ENCODE peak calls at places on chromosomes 13 and 19, in five cellular contexts. One of them, this sample, is unnamed.
A peak's percentile ranks its signal among the peaks of the same experiment; 100 is the strongest.

GRCh38 chr13:32040052-32040642 is 8.6 kb downstream of the FRY start:
- DNase-seq in psoas muscle: no peak
- DNase-seq in D721Med: no peak
- DNase-seq in CD4-positive, alpha-beta T cell: no peak
- DNase-seq in GM12864: no peak
- DNase-seq in this sample: no peak

GRCh38 chr13:30299746-30300145 is 7.6 kb downstream of the KATNAL1 start:
- DNase-seq in CD4-positive, alpha-beta T cell: no peak
- DNase-seq in psoas muscle: no peak
- DNase-seq in GM12864: no peak
- DNase-seq in D721Med: no peak
- DNase-seq in this sample: no peak

GRCh38 chr19:31149306-31149975 is 199.8 kb downstream of the TSHZ3 start:
- DNase-seq in CD4-positive, alpha-beta T cell: no peak
- DNase-seq in D721Med: peak; percentile 40
- DNase-seq in psoas muscle: no peak
- DNase-seq in GM12864: no peak
- DNase-seq in this sample: no peak

GRCh38 chr13:90683711-90684131 is 663.8 kb upstream of the MIR17HG start:
- DNase-seq in D721Med: no peak
- DNase-seq in GM12864: no peak
- DNase-seq in CD4-positive, alpha-beta T cell: no peak
- DNase-seq in psoas muscle: no peak
- DNase-seq in this sample: no peak

GRCh38 chr19:28294395-28294794 is 918.6 kb downstream of the UQCRFS1 start:
- DNase-seq in D721Med: no peak
- DNase-seq in psoas muscle: no peak
- DNase-seq in CD4-positive, alpha-beta T cell: no peak
- DNase-seq in GM12864: no peak
- DNase-seq in this sample: no peak

GRCh38 chr13:93672996-93673395 is 446.4 kb downstream of the GPC6 start:
- DNase-seq in D721Med: no peak
- DNase-seq in CD4-positive, alpha-beta T cell: no peak
- DNase-seq in GM12864: no peak
- DNase-seq in psoas muscle: no peak
- DNase-seq in this sample: no peak

GRCh38 chr13:57443494-57443893 is 188.1 kb upstream of the PCDH17 start:
- DNase-seq in D721Med: no peak
- DNase-seq in GM12864: no peak
- DNase-seq in CD4-positive, alpha-beta T cell: no peak
- DNase-seq in psoas muscle: no peak
- DNase-seq in this sample: no peak

GRCh38 chr13:20401586-20401957 is 124.1 kb downstream of the CRYL1 start:
- DNase-seq in GM12864: no peak
- DNase-seq in psoas muscle: no peak
- DNase-seq in CD4-positive, alpha-beta T cell: no peak
- DNase-seq in D721Med: no peak
- DNase-seq in this sample: no peak

GRCh38 chr13:47831265-47831664 is 169.8 kb downstream of the SUCLA2 start:
- DNase-seq in psoas muscle: no peak
- DNase-seq in D721Med: no peak
- DNase-seq in CD4-positive, alpha-beta T cell: no peak
- DNase-seq in GM12864: no peak
- DNase-seq in this sample: peak; percentile 59

GRCh38 chr19:17937371-17937900 is 4.6 kb downstream of the CCDC124 start:
- DNase-seq in CD4-positive, alpha-beta T cell: no peak
- DNase-seq in psoas muscle: no peak
- DNase-seq in D721Med: no peak
- DNase-seq in GM12864: no peak
- DNase-seq in this sample: no peak

GRCh38 chr13:94858856-94859811 is 146.8 kb upstream of the SOX21 start:
- DNase-seq in D721Med: no peak
- DNase-seq in psoas muscle: peak; percentile 44
- DNase-seq in GM12864: no peak
- DNase-seq in CD4-positive, alpha-beta T cell: no peak
- DNase-seq in this sample: no peak

GRCh38 chr19:56109216-56109615 is 11.9 kb downstream of the ZNF787 start:
- DNase-seq in D721Med: no peak
- DNase-seq in GM12864: no peak
- DNase-seq in psoas muscle: no peak
- DNase-seq in CD4-positive, alpha-beta T cell: no peak
- DNase-seq in this sample: no peak

GRCh38 chr13:79051472-79051871 is 354.6 kb downstream of the RBM26 start:
- DNase-seq in CD4-positive, alpha-beta T cell: no peak
- DNase-seq in GM12864: no peak
- DNase-seq in D721Med: no peak
- DNase-seq in psoas muscle: no peak
- DNase-seq in this sample: no peak

GRCh38 chr13:23949736-23950135 is 52.4 kb upstream of the C1QTNF9B start:
- DNase-seq in D721Med: no peak
- DNase-seq in psoas muscle: no peak
- DNase-seq in GM12864: no peak
- DNase-seq in CD4-positive, alpha-beta T cell: no peak
- DNase-seq in this sample: no peak

GRCh38 chr13:94966380-94966779 is 254.0 kb upstream of the SOX21 start:
- DNase-seq in CD4-positive, alpha-beta T cell: no peak
- DNase-seq in GM12864: no peak
- DNase-seq in D721Med: no peak
- DNase-seq in psoas muscle: no peak
- DNase-seq in this sample: no peak

GRCh38 chr13:44932850-44933251 is 56.4 kb downstream of the NUFIP1 start:
- DNase-seq in D721Med: no peak
- DNase-seq in CD4-positive, alpha-beta T cell: no peak
- DNase-seq in GM12864: no peak
- DNase-seq in psoas muscle: no peak
- DNase-seq in this sample: peak; percentile 36

GRCh38 chr19:17751103-17751911 is at the start of gene FCHO1:
- DNase-seq in D721Med: no peak
- DNase-seq in psoas muscle: no peak
- DNase-seq in CD4-positive, alpha-beta T cell: peak; percentile 83
- DNase-seq in GM12864: peak; percentile 85
- DNase-seq in this sample: no peak

GRCh38 chr13:45446181-45446580 is 18.6 kb upstream of the COG3 start:
- DNase-seq in CD4-positive, alpha-beta T cell: no peak
- DNase-seq in psoas muscle: no peak
- DNase-seq in D721Med: no peak
- DNase-seq in GM12864: no peak
- DNase-seq in this sample: no peak

GRCh38 chr19:15424692-15425272 is 6.0 kb upstream of the AKAP8L start:
- DNase-seq in GM12864: no peak
- DNase-seq in D721Med: no peak
- DNase-seq in CD4-positive, alpha-beta T cell: no peak
- DNase-seq in psoas muscle: no peak
- DNase-seq in this sample: no peak

GRCh38 chr13:40589285-40590109 is 76.9 kb downstream of the FOXO1 start:
- DNase-seq in psoas muscle: peak; percentile 42
- DNase-seq in D721Med: no peak
- DNase-seq in CD4-positive, alpha-beta T cell: no peak
- DNase-seq in GM12864: peak; percentile 90
- DNase-seq in this sample: peak; percentile 77

DNA sequence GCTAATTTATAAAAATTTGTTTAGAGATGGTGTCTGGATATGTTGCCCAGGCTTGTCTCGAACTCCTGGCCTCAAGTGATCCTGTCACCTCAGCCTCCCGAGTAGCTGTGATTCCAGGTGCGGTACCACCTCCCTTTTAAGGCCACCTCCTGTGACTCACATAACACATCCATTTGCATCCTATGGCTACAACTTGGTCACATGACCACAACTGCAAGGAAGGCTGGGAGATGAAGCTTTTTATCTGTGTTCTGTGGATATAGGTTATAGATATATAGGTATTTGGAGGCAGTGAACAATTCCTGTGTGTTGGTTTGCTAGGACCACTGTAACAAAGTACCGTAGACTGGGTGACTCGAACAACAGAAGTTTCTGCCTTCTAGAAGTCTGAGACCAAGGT is 6.0 kb downstream of the SPACA6 start:
- DNase-seq in D721Med: no peak
- DNase-seq in CD4-positive, alpha-beta T cell: no peak
- DNase-seq in psoas muscle: no peak
- DNase-seq in GM12864: no peak
- DNase-seq in this sample: no peak
- TF ChIP-seq CTCF in D721Med: no peak
- TF ChIP-seq CTCF in CD4-positive, alpha-beta T cell: no peak
- TF ChIP-seq CTCF in psoas muscle: no peak
- TF ChIP-seq CTCF in GM12864: no peak
- TF ChIP-seq CTCF in this sample: no peak

DNA sequence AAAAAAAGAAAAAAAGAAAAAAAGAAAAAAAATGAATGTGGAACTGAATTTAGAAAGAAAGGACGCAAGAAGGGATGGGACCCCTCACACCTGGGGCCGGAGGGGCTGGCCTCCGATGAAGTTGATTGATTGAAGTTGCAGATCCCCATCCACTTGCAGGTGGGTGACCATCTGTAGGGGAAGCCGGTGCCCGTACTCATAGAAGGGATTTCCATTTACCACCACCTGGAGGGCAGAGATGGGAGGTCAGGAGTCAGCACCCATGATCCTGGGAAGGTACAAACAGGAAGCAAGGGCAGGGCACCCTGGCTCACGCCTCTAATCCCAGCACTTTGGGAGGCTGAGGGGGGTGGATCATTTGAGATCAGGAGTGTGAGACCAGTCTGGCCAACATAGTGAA is 6.4 kb downstream of the LGALS4 start:
- DNase-seq in D721Med: no peak
- DNase-seq in GM12864: no peak
- DNase-seq in psoas muscle: no peak
- DNase-seq in CD4-positive, alpha-beta T cell: no peak
- DNase-seq in this sample: no peak
- TF ChIP-seq CTCF in D721Med: no peak
- TF ChIP-seq CTCF in GM12864: no peak
- TF ChIP-seq CTCF in psoas muscle: no peak
- TF ChIP-seq CTCF in CD4-positive, alpha-beta T cell: no peak
- TF ChIP-seq CTCF in this sample: no peak

GRCh38 chr13:113252516-113252915 is 43.1 kb downstream of the CUL4A start:
- DNase-seq in CD4-positive, alpha-beta T cell: no peak
- DNase-seq in GM12864: no peak
- DNase-seq in D721Med: no peak
- DNase-seq in psoas muscle: no peak
- DNase-seq in this sample: no peak
- TF ChIP-seq CTCF in CD4-positive, alpha-beta T cell: no peak
- TF ChIP-seq CTCF in GM12864: no peak
- TF ChIP-seq CTCF in D721Med: no peak
- TF ChIP-seq CTCF in psoas muscle: no peak
- TF ChIP-seq CTCF in this sample: no peak

GRCh38 chr19:45130888-45131615 is 29.7 kb downstream of the NKPD1 start:
- DNase-seq in D721Med: no peak
- DNase-seq in CD4-positive, alpha-beta T cell: no peak
- DNase-seq in psoas muscle: no peak
- DNase-seq in GM12864: no peak
- DNase-seq in this sample: peak; percentile 48
- TF ChIP-seq CTCF in D721Med: peak; percentile 20
- TF ChIP-seq CTCF in CD4-positive, alpha-beta T cell: no peak
- TF ChIP-seq CTCF in psoas muscle: peak; percentile 33
- TF ChIP-seq CTCF in GM12864: peak; percentile 58
- TF ChIP-seq CTCF in this sample: peak; percentile 26

DNA sequence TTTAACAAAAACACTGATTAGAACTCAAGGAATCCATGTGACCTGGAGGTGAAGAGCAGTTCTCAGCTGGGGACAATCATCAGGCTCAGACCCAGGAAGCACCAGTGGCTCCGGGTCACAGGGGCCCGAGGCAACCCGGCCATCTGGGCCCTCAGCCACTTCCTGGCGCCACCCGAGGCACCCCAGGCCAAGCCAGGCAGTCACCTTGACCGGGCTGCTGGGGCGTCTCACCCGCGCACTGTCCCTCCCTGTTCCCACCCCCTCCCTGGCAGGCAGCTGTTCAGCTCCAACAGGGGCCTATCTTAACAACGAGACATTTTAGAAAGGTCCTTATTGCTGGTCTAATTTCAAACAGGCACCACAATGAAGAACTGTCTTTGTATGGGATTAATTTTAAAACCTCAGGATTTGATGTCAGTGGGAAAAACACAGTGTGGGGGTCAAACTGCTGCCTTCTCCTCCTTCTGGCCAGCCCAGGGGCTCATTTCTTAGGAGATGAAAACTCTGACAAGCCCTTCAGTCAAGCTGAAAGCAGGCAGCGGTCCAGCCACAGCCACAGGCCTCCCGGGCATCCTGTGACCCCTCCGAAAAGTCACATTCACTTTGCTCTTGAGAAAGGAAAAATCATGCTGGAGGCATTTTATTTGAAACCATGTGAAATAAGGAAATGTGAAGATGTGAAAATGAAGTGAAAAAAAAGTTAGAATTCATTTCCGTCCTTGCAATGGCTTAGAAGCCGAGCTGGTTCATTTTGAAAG is 83.3 kb downstream of the KCTD15 start:
- DNase-seq in GM12864: no peak
- DNase-seq in CD4-positive, alpha-beta T cell: no peak
- DNase-seq in psoas muscle: no peak
- DNase-seq in D721Med: no peak
- DNase-seq in this sample: no peak
- TF ChIP-seq CTCF in GM12864: no peak
- TF ChIP-seq CTCF in CD4-positive, alpha-beta T cell: no peak
- TF ChIP-seq CTCF in psoas muscle: no peak
- TF ChIP-seq CTCF in D721Med: no peak
- TF ChIP-seq CTCF in this sample: no peak

GRCh38 chr13:52736891-52737290 is 2.7 kb downstream of the CNMD start:
- DNase-seq in GM12864: no peak
- DNase-seq in psoas muscle: no peak
- DNase-seq in CD4-positive, alpha-beta T cell: no peak
- DNase-seq in D721Med: peak; percentile 19
- DNase-seq in this sample: no peak

GRCh38 chr13:52739468-52740071 is at the start of gene CNMD:
- DNase-seq in GM12864: no peak
- DNase-seq in CD4-positive, alpha-beta T cell: no peak
- DNase-seq in psoas muscle: no peak
- DNase-seq in D721Med: no peak
- DNase-seq in this sample: no peak

GRCh38 chr13:52737451-52737850 is 2.2 kb downstream of the CNMD start:
- DNase-seq in psoas muscle: no peak
- DNase-seq in CD4-positive, alpha-beta T cell: no peak
- DNase-seq in D721Med: no peak
- DNase-seq in GM12864: no peak
- DNase-seq in this sample: no peak

GRCh38 chr13:52737900-52738299 is 1.7 kb downstream of the CNMD start:
- DNase-seq in psoas muscle: no peak
- DNase-seq in D721Med: no peak
- DNase-seq in CD4-positive, alpha-beta T cell: no peak
- DNase-seq in GM12864: no peak
- DNase-seq in this sample: no peak

DNA sequence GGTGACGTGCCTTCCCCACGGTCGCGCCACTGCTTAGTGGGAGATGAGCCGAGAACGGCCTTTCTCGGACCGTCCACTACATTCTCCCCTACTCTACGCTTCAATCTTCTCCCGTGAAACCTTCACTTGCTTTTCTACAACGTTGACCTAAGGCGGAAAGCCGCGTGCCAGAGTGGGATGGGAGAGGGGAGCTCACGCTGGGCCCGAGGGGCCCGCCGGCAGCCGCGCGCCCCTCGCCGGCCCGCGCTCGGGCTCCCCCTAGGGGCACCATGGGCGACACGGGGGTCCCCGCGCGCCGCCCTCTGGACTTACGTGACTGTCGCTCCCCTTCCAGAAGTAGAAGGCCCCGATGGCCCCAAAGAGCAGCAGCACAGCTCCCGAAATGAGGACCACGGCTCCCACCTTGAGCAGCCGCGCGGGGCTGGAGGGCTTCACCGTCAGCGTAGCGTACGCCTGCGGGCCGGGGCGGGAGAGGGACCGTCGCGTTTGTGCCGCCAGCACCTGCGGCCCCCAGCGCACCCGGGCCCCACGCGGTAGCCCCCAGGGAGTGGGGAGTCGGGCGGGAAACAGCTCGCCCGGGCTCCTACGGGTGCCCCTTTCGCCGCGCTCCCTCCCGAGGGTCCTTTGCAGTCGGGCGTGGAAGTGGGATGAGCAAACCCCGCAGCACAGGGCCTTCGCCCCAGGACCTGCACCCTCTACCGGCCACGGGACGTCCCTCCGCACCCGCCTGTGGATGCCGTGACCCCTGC is 727 bp downstream of the CNMD start:
- DNase-seq in psoas muscle: no peak
- DNase-seq in GM12864: no peak
- DNase-seq in D721Med: peak; percentile 16
- DNase-seq in CD4-positive, alpha-beta T cell: peak; percentile 7
- DNase-seq in this sample: no peak
- TF ChIP-seq CTCF in psoas muscle: peak; percentile 30
- TF ChIP-seq CTCF in GM12864: peak; percentile 51
- TF ChIP-seq CTCF in D721Med: no peak
- TF ChIP-seq CTCF in CD4-positive, alpha-beta T cell: peak; percentile 46
- TF ChIP-seq CTCF in this sample: no peak

This sample was measured in MCF 10A.